ENCODE peak calls at places on chromosomes 16 and 17, in four cellular contexts. One of them, this sample, is unnamed.
A peak's percentile ranks its signal among the peaks of the same experiment; 100 is the strongest.

GRCh38 chr17:78164748-78165607 is 3.4 kb upstream of the SYNGR2 start:
- DNase-seq in activated CD4-positive, CD25-positive, alpha-beta regulatory T cell treated with anti-CD3 and anti-CD28 coated beads, Interleukin-2, amount 50 U/mL, for 16 hours: no peak
- DNase-seq in ELF-1: no peak
- DNase-seq in progenitor cell of endocrine pancreas: no peak
- DNase-seq in this sample: no peak

GRCh38 chr17:75404739-75405364 is 626 bp downstream of the GRB2 start:
- DNase-seq in activated CD4-positive, CD25-positive, alpha-beta regulatory T cell treated with anti-CD3 and anti-CD28 coated beads, Interleukin-2, amount 50 U/mL, for 16 hours: peak; percentile 21
- DNase-seq in ELF-1: peak; percentile 70
- DNase-seq in progenitor cell of endocrine pancreas: peak; percentile 31
- DNase-seq in this sample: peak; percentile 68

GRCh38 chr17:74177018-74177450 is 26.4 kb upstream of the RPL38 start:
- DNase-seq in activated CD4-positive, CD25-positive, alpha-beta regulatory T cell treated with anti-CD3 and anti-CD28 coated beads, Interleukin-2, amount 50 U/mL, for 16 hours: no peak
- DNase-seq in ELF-1: no peak
- DNase-seq in progenitor cell of endocrine pancreas: no peak
- DNase-seq in this sample: no peak

GRCh38 chr17:7846765-7847661 is 7.9 kb upstream of the TMEM88 start:
- DNase-seq in activated CD4-positive, CD25-positive, alpha-beta regulatory T cell treated with anti-CD3 and anti-CD28 coated beads, Interleukin-2, amount 50 U/mL, for 16 hours: no peak
- DNase-seq in ELF-1: no peak
- DNase-seq in progenitor cell of endocrine pancreas: no peak
- DNase-seq in this sample: no peak

GRCh38 chr17:31051517-31051916 is 43.3 kb upstream of the NF1 start:
- DNase-seq in activated CD4-positive, CD25-positive, alpha-beta regulatory T cell treated with anti-CD3 and anti-CD28 coated beads, Interleukin-2, amount 50 U/mL, for 16 hours: no peak
- DNase-seq in ELF-1: no peak
- DNase-seq in progenitor cell of endocrine pancreas: no peak
- DNase-seq in this sample: no peak

GRCh38 chr16:20004931-20005330 is 68.8 kb downstream of the GPR139 start:
- DNase-seq in activated CD4-positive, CD25-positive, alpha-beta regulatory T cell treated with anti-CD3 and anti-CD28 coated beads, Interleukin-2, amount 50 U/mL, for 16 hours: no peak
- DNase-seq in ELF-1: peak; percentile 45
- DNase-seq in progenitor cell of endocrine pancreas: no peak
- DNase-seq in this sample: peak; percentile 27

GRCh38 chr17:49851387-49852291 is 3.8 kb upstream of the TAC4 start:
- DNase-seq in activated CD4-positive, CD25-positive, alpha-beta regulatory T cell treated with anti-CD3 and anti-CD28 coated beads, Interleukin-2, amount 50 U/mL, for 16 hours: peak; percentile 49
- DNase-seq in ELF-1: peak; percentile 87
- DNase-seq in progenitor cell of endocrine pancreas: peak; percentile 68
- DNase-seq in this sample: peak; percentile 89

GRCh38 chr17:2564876-2565275 is 28.6 kb upstream of the PAFAH1B1 start:
- DNase-seq in activated CD4-positive, CD25-positive, alpha-beta regulatory T cell treated with anti-CD3 and anti-CD28 coated beads, Interleukin-2, amount 50 U/mL, for 16 hours: no peak
- DNase-seq in ELF-1: no peak
- DNase-seq in progenitor cell of endocrine pancreas: no peak
- DNase-seq in this sample: no peak

GRCh38 chr16:30901201-30902069 is 5.0 kb downstream of the CTF1 start:
- DNase-seq in activated CD4-positive, CD25-positive, alpha-beta regulatory T cell treated with anti-CD3 and anti-CD28 coated beads, Interleukin-2, amount 50 U/mL, for 16 hours: no peak
- DNase-seq in ELF-1: no peak
- DNase-seq in progenitor cell of endocrine pancreas: no peak
- DNase-seq in this sample: no peak

GRCh38 chr16:27644165-27644564 is 94.2 kb downstream of the KATNIP start:
- DNase-seq in activated CD4-positive, CD25-positive, alpha-beta regulatory T cell treated with anti-CD3 and anti-CD28 coated beads, Interleukin-2, amount 50 U/mL, for 16 hours: no peak
- DNase-seq in ELF-1: no peak
- DNase-seq in progenitor cell of endocrine pancreas: no peak
- DNase-seq in this sample: no peak

GRCh38 chr17:18968945-18969887 is 17.3 kb downstream of the SLC5A10 start:
- DNase-seq in activated CD4-positive, CD25-positive, alpha-beta regulatory T cell treated with anti-CD3 and anti-CD28 coated beads, Interleukin-2, amount 50 U/mL, for 16 hours: no peak
- DNase-seq in ELF-1: no peak
- DNase-seq in progenitor cell of endocrine pancreas: no peak
- DNase-seq in this sample: no peak